ENCODE peak calls at places on chromosomes 11 and 22, in nine cellular contexts. E is WERI-Rb-1, L is fibroblast of the aortic adventitia, X is lung, O is left ventricle myocardium inferior, J is brain microvascular endothelial cell, K is NB4, N is psoas muscle, H is right lobe of liver. S is an unnamed sample.

GRCh38 chr11:641806-642370 is 4.8 kb downstream of the DRD4 start:
- DNase-seq in H (no peak), E (no peak), X (no peak), L (no peak), N (no peak), O (no peak), K (no peak), J (no peak), S (no peak)

GRCh38 chr11:27207025-27207650 is 155.9 kb downstream of the CCDC34 start:
- DNase-seq in H (no peak), N (no peak), X (no peak), K (no peak), J (no peak), L (no peak), O (no peak), E (no peak), S (no peak)

GRCh38 chr11:132114743-132115142 is 744.3 kb downstream of the NTM start:
- DNase-seq in K (no peak), H (no peak), L (peak), E (no peak), N (no peak), X (no peak), J (no peak), O (no peak), S (no peak)

GRCh38 chr11:124285610-124286344 is 28.0 kb downstream of the OR8D1 start:
- DNase-seq in L (peak), E (no peak), X (no peak), J (peak), O (no peak), K (no peak), H (no peak), N (no peak), S (no peak)

GRCh38 chr11:125079151-125079877 is 16.2 kb downstream of the SLC37A2 start:
- DNase-seq in K (peak), H (no peak), E (no peak), J (peak), N (no peak), L (no peak), X (no peak), O (no peak), S (no peak)

GRCh38 chr11:123469089-123469488 is 39.0 kb downstream of the GRAMD1B start:
- DNase-seq in H (no peak), X (no peak), J (no peak), K (no peak), N (no peak), O (peak), L (peak), E (peak), S (no peak)

GRCh38 chr11:113142508-113142907 is 171.9 kb upstream of the TTC12 start:
- DNase-seq in X (no peak), J (no peak), K (no peak), L (no peak), H (no peak), N (no peak), E (no peak), O (no peak), S (no peak)

GRCh38 chr11:124776865-124777645 is 15.0 kb upstream of the ESAM start:
- DNase-seq in K (no peak), N (no peak), J (no peak), H (no peak), O (no peak), L (no peak), X (no peak), E (no peak), S (no peak)

GRCh38 chr22:37228106-37229011 is 15.7 kb downstream of the RAC2 start:
- DNase-seq in X (no peak), K (no peak), L (no peak), N (peak), O (peak), H (no peak), E (no peak), J (no peak), S (no peak)

DNA sequence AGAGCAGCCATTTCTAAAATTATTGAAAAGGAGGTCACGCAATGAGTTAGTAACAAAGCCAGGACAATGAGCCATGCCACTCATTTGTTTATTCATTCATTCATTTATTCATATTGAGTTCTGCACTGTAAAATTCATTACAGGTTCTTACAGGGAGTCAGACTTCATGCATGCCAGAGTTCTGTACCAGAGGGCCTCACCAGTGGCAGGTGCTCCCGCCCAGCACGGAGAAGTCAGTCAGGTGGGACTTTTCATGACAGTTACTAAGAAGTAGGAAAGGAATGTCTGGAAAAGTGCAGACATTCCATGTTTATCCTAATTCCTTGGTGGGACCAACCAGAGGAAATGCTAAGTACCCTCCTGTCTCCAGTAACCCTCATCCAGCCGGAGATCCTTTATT is 217.5 kb upstream of the BLID start:
- DNase-seq in X (no peak), N (no peak), L (no peak), E (no peak), J (no peak), O (no peak), K (no peak), H (no peak), S (no peak)
- TF ChIP-seq CTCF in X (no peak), N (no peak), L (no peak), E (no peak), J (no peak), O (no peak), K (no peak), H (no peak), S (no peak)

DNA sequence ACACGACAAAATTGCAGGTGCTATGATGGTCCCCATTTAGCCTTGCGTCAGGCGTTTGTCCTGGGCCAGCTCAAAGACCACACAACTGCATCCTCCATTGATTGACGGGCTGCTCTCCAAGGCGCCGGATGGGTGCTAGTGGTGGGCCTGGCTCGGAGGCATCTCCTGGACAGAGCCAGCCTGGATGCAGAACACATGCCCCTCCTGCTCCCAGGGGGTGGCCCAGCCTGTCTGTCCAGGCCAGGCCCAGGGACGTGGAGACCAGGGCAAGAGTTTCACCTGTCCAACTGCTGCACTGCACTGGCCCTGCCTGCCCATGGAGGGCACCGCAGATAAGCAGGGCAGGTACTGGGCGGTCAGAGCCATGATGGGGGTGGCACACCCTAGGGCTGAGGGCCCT is 23.4 kb upstream of the FGF19 start:
- DNase-seq in E (no peak), J (no peak), K (no peak), H (no peak), X (no peak), N (no peak), O (no peak), L (no peak), S (no peak)
- TF ChIP-seq CTCF in E (no peak), J (no peak), K (no peak), H (no peak), X (no peak), N (no peak), O (no peak), L (no peak), S (no peak)

GRCh38 chr11:33065445-33066178 is 26.2 kb downstream of the TCP11L1 start:
- DNase-seq in O (peak), E (peak), J (peak), X (peak), K (peak), L (peak), H (peak), N (peak), S (peak)
- TF ChIP-seq CTCF in O (peak), E (peak), J (peak), X (peak), K (peak), L (peak), H (peak), N (peak), S (peak)

DNA sequence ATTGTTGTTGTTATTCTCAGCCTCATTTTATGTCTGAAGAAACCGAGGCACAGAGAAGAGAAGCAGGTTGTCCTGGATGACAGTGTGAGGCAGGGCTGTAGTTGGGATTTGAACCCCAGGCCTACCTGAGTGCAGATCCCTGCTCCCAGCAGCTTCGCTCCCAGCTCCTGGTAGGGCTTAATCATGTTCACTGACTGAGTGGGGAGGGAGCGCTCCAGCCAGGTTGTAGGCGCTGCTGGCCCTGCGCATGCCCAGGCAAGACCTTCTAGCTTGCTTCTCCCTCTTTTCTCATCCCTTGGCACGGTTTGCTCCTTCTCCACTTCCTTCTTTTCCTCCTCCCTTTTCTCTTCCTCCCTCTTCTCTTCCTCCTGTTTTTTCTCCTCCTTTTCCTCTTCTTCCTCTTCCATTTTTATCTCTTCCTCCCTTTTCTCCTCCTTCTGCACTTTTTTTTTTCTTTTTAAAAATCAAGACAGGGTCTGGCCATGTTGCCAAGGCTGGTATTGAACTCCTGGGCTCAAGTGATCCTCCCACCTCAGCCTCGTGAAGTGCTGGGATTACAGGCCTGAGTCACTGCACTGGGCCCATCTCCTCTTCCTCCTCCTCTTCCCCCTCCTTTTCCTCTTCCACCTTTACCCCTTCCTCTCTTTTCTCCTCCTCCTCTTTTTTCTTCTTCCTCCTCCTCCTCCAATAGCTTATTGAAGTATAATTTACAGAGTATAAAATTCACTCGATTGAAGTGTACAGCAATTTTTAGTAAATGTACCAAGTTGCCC is 109.3 kb downstream of the KIAA1671 start:
- DNase-seq in N (no peak), E (peak), L (no peak), O (no peak), X (no peak), K (no peak), H (no peak), J (no peak), S (no peak)
- TF ChIP-seq CTCF in N (no peak), E (no peak), L (no peak), O (no peak), X (no peak), K (no peak), H (no peak), J (no peak), S (no peak)

DNA sequence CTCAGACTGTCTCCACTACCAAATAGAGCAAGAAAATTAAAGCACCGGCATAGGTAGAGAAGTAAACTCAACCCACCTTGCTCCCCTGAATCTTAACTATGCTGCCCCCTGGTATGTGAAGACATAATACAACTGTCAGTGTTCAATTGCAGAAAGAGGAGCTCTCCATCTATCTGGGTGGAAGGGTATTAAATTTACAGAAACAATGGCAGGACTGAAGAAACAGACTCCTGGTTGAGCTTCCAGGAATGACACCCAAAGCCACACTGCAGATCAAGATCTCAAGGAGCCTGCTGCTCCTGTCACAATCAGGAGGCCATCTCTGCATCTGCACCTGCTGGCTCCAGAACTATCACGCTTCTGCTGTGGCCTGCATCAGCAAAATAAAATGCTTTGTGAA is 132.1 kb upstream of the BMAL1 start:
- DNase-seq in X (no peak), E (no peak), O (no peak), H (no peak), N (no peak), J (no peak), K (no peak), L (no peak), S (no peak)
- TF ChIP-seq CTCF in X (no peak), E (no peak), O (no peak), H (no peak), N (no peak), J (peak), K (no peak), L (no peak), S (no peak)

DNA sequence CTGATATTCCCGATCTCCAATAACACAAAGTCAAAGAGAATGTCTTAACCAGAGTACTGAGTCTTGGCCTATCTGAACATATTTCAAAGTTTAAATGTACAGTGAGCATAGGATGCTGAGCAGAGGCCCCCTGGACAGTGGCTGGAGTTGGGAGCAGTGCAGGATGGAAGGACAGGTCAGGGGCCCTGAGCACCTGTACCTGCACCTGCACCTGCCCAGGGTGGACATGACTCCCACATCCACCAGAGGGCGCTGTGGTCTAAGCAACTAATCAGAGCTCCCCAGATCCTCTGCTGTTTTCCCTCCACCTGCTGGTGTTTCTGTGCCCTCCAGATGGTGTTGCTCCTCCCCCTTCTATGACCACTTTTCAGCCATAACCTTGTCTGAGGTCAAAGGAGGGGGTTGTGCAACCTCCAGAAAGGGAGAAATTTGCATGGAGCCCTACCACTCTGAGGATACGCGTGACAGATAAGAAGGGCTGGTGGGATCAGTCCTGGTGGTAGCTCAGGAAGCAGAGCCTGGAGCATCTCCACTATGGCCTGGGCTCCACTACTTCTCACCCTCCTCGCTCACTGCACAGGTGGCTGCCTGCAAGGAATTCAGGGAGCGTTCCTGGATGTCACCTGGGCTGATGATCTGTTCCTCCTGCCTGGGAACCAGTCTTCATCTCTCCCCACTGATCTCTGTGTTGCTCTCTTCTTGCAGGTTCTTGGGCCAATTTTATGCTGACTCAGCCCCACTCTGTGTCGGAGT is 49.1 kb upstream of the VPREB1 start:
- DNase-seq in L (peak), O (no peak), X (peak), K (peak), E (peak), N (peak), H (peak), J (peak), S (peak)
- TF ChIP-seq CTCF in L (peak), O (peak), X (peak), K (peak), E (peak), N (peak), H (peak), J (peak), S (peak)

DNA sequence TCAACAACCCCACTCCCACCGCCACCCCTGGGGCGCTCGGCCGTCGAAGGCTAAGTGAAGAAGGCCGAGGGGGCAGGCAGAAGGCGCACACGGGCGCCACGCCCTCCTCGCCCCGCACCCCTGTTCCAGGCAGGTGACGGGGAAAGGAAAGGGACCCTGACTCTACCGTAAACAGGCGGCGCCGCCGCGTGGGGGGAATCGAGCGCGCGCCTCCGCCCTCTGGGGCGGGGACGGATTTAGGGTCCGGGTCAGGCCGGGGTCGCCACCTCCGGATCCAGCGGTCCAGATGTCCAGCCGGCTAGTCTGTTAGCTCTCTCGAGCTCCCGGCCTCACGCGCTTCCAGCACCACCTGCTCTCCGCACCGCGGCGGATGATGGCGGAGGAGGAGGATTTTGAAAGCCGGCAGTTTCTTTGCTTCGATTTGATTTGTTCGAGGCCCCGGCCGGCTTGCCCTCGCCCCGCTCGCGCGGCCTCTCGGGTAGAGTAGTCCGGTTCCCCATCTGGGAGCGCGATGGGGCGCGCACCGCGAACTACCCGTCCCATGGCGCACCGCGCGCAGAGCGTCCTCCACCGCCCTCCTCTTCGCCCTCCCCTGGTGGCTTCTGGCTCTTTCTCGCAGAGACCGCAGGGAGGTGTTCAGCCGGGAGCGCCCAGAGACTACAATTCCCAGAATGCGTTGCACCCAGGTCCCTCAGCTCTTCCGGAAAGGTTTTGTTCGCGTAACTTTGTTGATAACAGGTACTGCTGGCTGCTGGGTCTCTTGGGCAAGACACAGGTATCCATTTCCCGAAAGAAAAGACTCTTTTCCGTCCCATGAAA is at the start of gene RANGAP1:
- DNase-seq in E (peak), N (peak), H (peak), O (peak), L (peak), K (peak), J (peak), X (peak), S (peak)
- TF ChIP-seq CTCF in E (no peak), N (peak), H (peak), O (peak), L (peak), K (no peak), J (peak), X (no peak), S (no peak)

DNA sequence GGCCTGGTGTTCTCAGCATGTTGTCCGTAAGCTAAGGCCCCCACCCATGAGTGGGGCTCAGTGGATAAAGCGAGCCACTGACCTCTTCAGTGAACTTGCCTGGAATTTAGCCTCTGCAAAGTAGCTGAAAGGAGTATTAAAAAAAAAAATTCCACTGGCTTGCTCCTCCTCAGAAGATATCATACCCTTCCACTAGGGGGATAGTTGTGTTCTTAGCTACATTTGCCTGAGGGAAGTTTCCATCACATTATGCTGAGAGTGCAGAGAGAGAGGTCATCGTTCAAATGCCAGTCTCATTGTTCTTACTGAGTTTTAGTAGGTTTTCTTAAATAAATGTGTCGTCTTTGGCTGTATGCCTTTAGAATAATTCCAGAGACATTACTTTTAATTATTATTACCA is 879.7 kb downstream of the JRKL start:
- DNase-seq in E (no peak), L (no peak), X (no peak), O (no peak), K (peak), N (no peak), J (no peak), H (no peak), S (no peak)
- TF ChIP-seq CTCF in E (peak), L (no peak), X (no peak), O (no peak), K (peak), N (peak), J (peak), H (no peak), S (peak)

GRCh38 chr11:111833524-111833923 is 37.9 kb downstream of the ALG9 start:
- DNase-seq in H (no peak), N (no peak), E (peak), L (no peak), K (no peak), J (peak), O (no peak), X (no peak), S (no peak)
- TF ChIP-seq CTCF in H (peak), N (no peak), E (peak), L (no peak), K (no peak), J (peak), O (peak), X (no peak), S (no peak)

S was measured in nephron progenitor cell.